ENCODE peak calls at places on chromosomes 2 and 18, in ten cellular contexts. K, S, V, I, Z, R, U, A, B and L are unnamed samples.

GRCh38 chr2:56981554-56981953 is 797.8 kb downstream of the CCDC85A start:
- DNase-seq in I (no peak), A (no peak), K (no peak), B (no peak), S (no peak), U (peak), R (no peak), V (no peak), Z (no peak), L (no peak)

GRCh38 chr18:74216661-74217110 is 68.4 kb downstream of the TIMM21 start:
- DNase-seq in B (no peak), U (no peak), V (no peak), A (no peak), I (no peak), R (no peak), Z (no peak), K (no peak), S (no peak), L (no peak)

GRCh38 chr18:58362027-58362575 is 266.8 kb downstream of the ALPK2 start:
- DNase-seq in V (peak), K (peak), B (peak), Z (peak), U (peak), I (no peak), A (no peak), S (no peak), R (no peak), L (no peak)

GRCh38 chr2:200703132-200703925 is 108.4 kb upstream of the BZW1 start:
- DNase-seq in V (peak), S (no peak), K (peak), R (no peak), Z (peak), A (no peak), I (peak), U (peak), B (peak), L (no peak)

GRCh38 chr18:63199743-63200241 is 119.8 kb downstream of the BCL2 start:
- DNase-seq in V (no peak), R (no peak), Z (no peak), U (no peak), K (no peak), I (no peak), A (no peak), S (no peak), B (no peak), L (no peak)

GRCh38 chr2:40287201-40287600 is 164.7 kb downstream of the SLC8A1 start:
- DNase-seq in S (no peak), A (no peak), R (no peak), K (no peak), I (no peak), B (no peak), V (peak), U (peak), Z (no peak), L (no peak)

GRCh38 chr18:22558945-22559385 is 141.2 kb upstream of the CTAGE1 start:
- DNase-seq in R (peak), I (no peak), Z (peak), U (peak), A (no peak), S (peak), B (peak), V (peak), K (no peak), L (peak)

GRCh38 chr2:161418715-161419337 is 2.7 kb downstream of the TBR1 start:
- DNase-seq in B (peak), V (peak), U (peak), S (no peak), R (no peak), K (no peak), A (no peak), I (no peak), Z (no peak), L (no peak)

GRCh38 chr18:11153096-11153495 is 3.7 kb upstream of the PIEZO2 start:
- DNase-seq in K (no peak), R (no peak), I (no peak), U (no peak), Z (no peak), A (no peak), S (no peak), V (no peak), B (no peak), L (no peak)

GRCh38 chr18:13684546-13684945 is 41.8 kb downstream of the FAM210A start:
- DNase-seq in B (no peak), I (no peak), A (no peak), R (no peak), V (no peak), Z (no peak), U (no peak), K (no peak), S (no peak), L (no peak)

GRCh38 chr18:75124967-75125358 is 84.0 kb downstream of the PTGR3 start:
- DNase-seq in S (no peak), B (no peak), U (no peak), Z (no peak), R (peak), V (no peak), K (no peak), A (no peak), I (peak), L (no peak)

GRCh38 chr2:97267411-97268074 is 154.6 kb downstream of the ANKRD36 start:
- DNase-seq in K (no peak), A (no peak), Z (peak), V (peak), S (no peak), I (peak), B (no peak), U (no peak), R (peak), L (peak)

GRCh38 chr2:96899084-96899735 is 29.3 kb upstream of the SEMA4C start:
- DNase-seq in S (no peak), R (no peak), V (peak), A (no peak), K (peak), U (no peak), Z (no peak), I (no peak), B (no peak), L (no peak)

GRCh38 chr2:218427741-218428140 is 8.8 kb downstream of the VIL1 start:
- DNase-seq in A (no peak), R (no peak), K (no peak), B (no peak), Z (no peak), S (no peak), I (no peak), V (no peak), U (no peak), L (peak)

GRCh38 chr2:45771251-45771650 is 119.8 kb downstream of the PRKCE start:
- DNase-seq in S (peak), I (peak), R (no peak), U (peak), A (peak), Z (peak), V (peak), K (no peak), B (peak), L (peak)

GRCh38 chr2:241040081-241040803 is 41.8 kb downstream of the SNED1 start:
- DNase-seq in I (no peak), S (no peak), V (no peak), Z (no peak), B (no peak), K (no peak), A (no peak), R (no peak), U (no peak), L (no peak)

GRCh38 chr2:28981016-28981441 is at the start of gene TOGARAM2:
- DNase-seq in V (peak), K (no peak), I (no peak), S (peak), U (peak), A (no peak), B (peak), Z (no peak), R (no peak), L (no peak)

GRCh38 chr2:41136966-41137494 is 685.1 kb upstream of the SLC8A1 start:
- DNase-seq in Z (no peak), V (no peak), A (no peak), I (no peak), R (no peak), U (peak), B (peak), S (no peak), K (no peak), L (no peak)

GRCh38 chr18:47294801-47295200 is 43.3 kb upstream of the SKOR2 start:
- DNase-seq in R (no peak), Z (no peak), B (no peak), S (no peak), I (no peak), U (no peak), V (no peak), A (no peak), K (no peak), L (no peak)

GRCh38 chr2:95362486-95362885 is 40.0 kb upstream of the FAHD2A start:
- DNase-seq in B (no peak), S (no peak), A (no peak), K (no peak), R (no peak), V (no peak), U (no peak), Z (no peak), I (no peak), L (peak)
- H3K4me3 ChIP-seq in B (no peak), S (no peak), A (no peak), K (no peak), R (no peak), V (no peak), U (no peak), Z (no peak), I (no peak), L (no peak)

DNA sequence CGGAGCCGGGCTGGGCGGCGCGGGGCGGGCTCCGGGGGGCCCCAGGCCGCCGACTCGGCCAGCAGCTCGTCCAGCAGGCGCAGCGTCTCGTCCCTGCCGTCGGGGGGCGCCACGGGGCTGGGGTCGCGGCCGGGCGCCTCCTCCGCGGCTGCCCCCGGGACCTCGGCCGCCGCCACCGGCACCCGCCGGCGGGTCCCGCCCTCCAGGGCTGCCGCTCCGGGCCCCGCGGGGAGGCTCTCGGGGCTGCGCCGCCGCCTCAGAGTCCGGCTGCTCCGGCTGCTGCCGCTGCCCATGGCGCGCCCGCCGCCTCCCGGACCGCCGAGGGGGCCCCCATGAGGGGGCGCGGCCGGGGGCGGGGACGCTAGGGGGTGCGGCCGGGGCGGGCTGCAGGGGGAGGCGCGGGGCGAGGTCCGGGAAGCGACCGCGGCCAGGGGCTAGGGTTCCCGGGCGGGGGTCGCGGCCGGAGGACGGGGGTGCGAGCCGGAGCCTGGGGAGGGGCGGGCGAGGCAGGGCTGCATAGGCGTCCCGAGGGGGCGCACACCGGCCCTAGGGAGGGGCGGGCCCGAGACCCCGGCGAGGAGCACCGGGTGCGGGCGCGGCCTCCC is at the start of gene CYS1:
- DNase-seq in Z (no peak), R (no peak), K (no peak), A (no peak), S (no peak), B (peak), U (peak), V (no peak), I (peak), L (no peak)
- TF ChIP-seq CTCF in Z (peak), R (no peak), K (no peak), A (no peak), S (peak), B (no peak), U (no peak), V (peak), I (peak), L (no peak)

GRCh38 chr2:128310094-128310716 is 8.5 kb downstream of the HS6ST1 start:
- DNase-seq in B (no peak), R (peak), S (peak), Z (no peak), I (peak), U (no peak), K (no peak), A (no peak), V (no peak), L (peak)

GRCh38 chr2:128307595-128307994 is 11.1 kb downstream of the HS6ST1 start:
- DNase-seq in K (no peak), S (peak), R (no peak), U (no peak), Z (peak), V (no peak), A (no peak), I (no peak), B (no peak), L (peak)

GRCh38 chr2:128309341-128310093 is 9.2 kb downstream of the HS6ST1 start:
- DNase-seq in A (no peak), R (peak), V (peak), U (peak), Z (peak), K (no peak), S (peak), I (peak), B (no peak), L (peak)

GRCh38 chr2:128308284-128308731 is 10.4 kb downstream of the HS6ST1 start:
- DNase-seq in B (no peak), K (no peak), Z (peak), V (no peak), R (no peak), A (no peak), U (no peak), S (peak), I (peak), L (peak)

DNA sequence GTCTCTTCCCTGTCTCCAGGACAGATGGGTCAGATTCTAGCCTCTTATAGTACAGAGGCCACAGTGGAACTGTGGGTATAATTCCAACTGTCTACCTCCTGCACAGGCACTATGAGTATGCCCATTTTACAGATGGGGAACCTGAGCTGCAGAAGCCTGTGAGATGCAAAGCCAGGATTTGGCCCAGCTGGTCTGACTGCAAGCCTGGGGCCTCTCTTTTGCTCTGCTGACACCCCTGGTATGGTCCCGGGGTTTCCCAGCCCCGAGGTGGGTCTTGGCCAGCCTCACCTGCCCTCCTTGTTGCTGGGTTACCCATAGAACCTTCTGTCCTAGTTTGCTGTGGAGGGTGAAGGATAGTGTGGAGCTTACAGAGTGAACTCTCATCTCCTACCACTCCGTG is 9.8 kb downstream of the HS6ST1 start:
- DNase-seq in R (no peak), Z (no peak), V (no peak), I (no peak), K (no peak), B (no peak), S (peak), U (no peak), A (no peak), L (peak)
- H3K4me3 ChIP-seq in R (no peak), Z (no peak), V (no peak), I (no peak), K (no peak), B (no peak), S (no peak), U (no peak), A (no peak), L (no peak)

DNA sequence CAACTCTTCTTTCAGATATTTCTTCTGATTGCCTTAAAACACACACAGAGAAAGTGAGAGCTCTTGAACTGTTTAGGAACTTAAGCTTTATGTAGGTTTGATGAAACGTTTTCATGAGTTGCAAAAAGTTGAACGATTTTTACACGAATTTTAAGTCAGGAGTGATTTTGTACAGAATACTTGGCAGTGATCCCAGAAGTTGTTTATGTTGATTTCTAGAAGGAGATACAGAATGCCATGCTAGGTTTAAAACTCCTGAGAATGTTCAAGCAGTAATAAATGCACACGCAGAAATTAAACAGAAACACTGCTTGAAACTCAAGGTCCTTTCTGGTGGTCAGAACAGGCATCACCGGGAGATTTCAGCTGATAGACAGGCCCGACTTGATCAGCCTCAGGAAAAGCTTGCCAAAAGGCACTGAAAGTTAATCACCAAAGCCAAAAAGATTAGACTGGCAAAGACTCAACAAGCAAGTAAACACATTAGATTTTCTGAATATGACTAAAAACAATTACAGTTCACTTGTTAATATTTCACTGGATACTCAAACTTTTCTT is 123.1 kb downstream of the SOCS6 start:
- DNase-seq in V (peak), K (no peak), U (no peak), Z (no peak), A (no peak), I (no peak), R (no peak), S (no peak), B (peak), L (no peak)
- TF ChIP-seq CTCF in V (no peak), K (peak), U (no peak), Z (no peak), A (no peak), I (no peak), R (no peak), S (no peak), B (no peak), L (no peak)

DNA sequence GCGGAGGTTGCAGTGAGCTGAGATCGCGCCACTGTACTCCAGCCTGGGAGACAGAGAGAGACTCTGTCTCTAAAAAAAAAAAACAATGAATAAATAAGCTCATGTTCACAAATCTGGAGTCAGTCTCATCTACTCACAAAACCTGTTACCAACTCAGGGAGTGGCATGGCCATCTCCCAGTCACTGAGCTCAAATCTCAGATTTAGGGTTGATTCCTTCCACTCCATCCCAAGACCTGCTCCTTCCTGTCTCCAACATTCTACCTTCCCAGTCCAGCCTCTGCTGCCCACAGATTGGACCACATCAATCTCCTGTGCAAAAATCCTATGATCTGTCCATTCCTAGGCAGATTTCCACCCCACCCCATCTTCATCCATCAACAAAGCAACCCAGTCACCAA is 1.6 kb downstream of the STAT1 start:
- DNase-seq in Z (no peak), S (no peak), B (no peak), I (no peak), A (no peak), V (no peak), R (no peak), K (no peak), U (no peak), L (no peak)
- H3K4me3 ChIP-seq in Z (peak), S (peak), B (no peak), I (no peak), A (no peak), V (peak), R (peak), K (peak), U (peak), L (peak)

GRCh38 chr18:12478269-12479057 is 70.7 kb downstream of the PRELID3A start:
- DNase-seq in A (no peak), V (no peak), Z (no peak), I (no peak), U (no peak), B (no peak), R (no peak), K (no peak), S (no peak), L (no peak)
- TF ChIP-seq CTCF in A (no peak), V (peak), Z (no peak), I (peak), U (peak), B (no peak), R (no peak), K (peak), S (no peak), L (no peak)

DNA sequence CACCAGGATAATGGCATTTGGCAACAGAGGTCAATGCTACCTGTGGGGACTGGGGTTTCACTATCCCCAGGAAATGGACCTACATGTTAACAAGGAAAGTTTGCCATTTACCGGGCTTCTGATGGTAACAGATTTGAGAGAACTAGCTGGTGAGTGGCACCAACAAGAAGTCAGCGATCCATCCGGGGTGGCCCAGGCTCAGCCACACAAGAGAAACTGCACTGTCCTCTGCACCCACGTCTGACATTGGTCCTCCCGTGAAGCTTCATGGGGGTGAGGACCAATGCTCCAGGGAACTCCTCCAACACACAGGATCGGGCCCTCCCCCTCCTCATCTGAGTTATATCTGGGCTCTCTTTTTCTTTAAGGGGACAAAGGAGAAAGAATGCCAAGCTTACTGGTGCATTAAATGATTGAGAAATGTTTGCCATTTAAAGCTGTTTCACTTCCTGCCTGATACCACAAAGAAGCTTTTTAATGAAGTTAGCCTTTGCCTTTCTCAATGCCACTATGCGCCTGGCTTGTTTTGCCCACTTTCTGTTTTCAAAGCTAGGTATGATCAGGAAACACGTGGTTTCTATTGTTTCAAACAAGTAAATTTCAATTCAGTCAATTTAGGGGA is 204.2 kb upstream of the ID2 start:
- DNase-seq in B (no peak), R (no peak), Z (no peak), S (no peak), I (no peak), A (peak), V (no peak), K (peak), U (peak), L (no peak)
- H3K4me3 ChIP-seq in B (no peak), R (peak), Z (no peak), S (no peak), I (no peak), A (no peak), V (no peak), K (no peak), U (no peak), L (no peak)

GRCh38 chr18:33751613-33752221 is 173.7 kb downstream of the ASXL3 start:
- DNase-seq in S (no peak), V (peak), B (peak), Z (no peak), I (no peak), U (peak), A (no peak), R (no peak), K (no peak), L (no peak)
- TF ChIP-seq CTCF in S (peak), V (peak), B (peak), Z (peak), I (no peak), U (peak), A (peak), R (no peak), K (peak), L (peak)